ENCODE peak calls at places on chromosomes 4 and X, in four cellular contexts. K is endodermal cell, L is GM10248, M is natural killer cell. J is an unnamed sample.

GRCh38 chr4:156322592-156322991 is 368.9 kb upstream of the CTSO start:
- DNase-seq in K (no peak), M (no peak), L (no peak), J (no peak)

GRCh38 chr4:766152-766515 is 59.8 kb downstream of the CPLX1 start:
- DNase-seq in M (no peak), K (no peak), L (no peak), J (no peak)

GRCh38 chrX:30821116-30821515 is 67.9 kb downstream of the TAB3 start:
- DNase-seq in M (no peak), L (no peak), K (no peak), J (no peak)

GRCh38 chr4:145278341-145279121 is 98.1 kb upstream of the OTUD4 start:
- DNase-seq in K (no peak), M (no peak), L (no peak), J (no peak)

GRCh38 chr4:26023191-26023972 is 109.4 kb downstream of the SMIM20 start:
- DNase-seq in K (no peak), L (no peak), M (no peak), J (no peak)

GRCh38 chr4:123599061-123599919 is 202.7 kb downstream of the SPRY1 start:
- DNase-seq in K (no peak), M (no peak), L (no peak), J (no peak)

GRCh38 chr4:4507923-4508322 is 33.9 kb downstream of the STX18 start:
- DNase-seq in M (no peak), L (no peak), K (no peak), J (no peak)

GRCh38 chrX:19924285-19924684 is 36.9 kb upstream of the SH3KBP1 start:
- DNase-seq in L (no peak), M (no peak), K (no peak), J (no peak)

GRCh38 chrX:154749856-154750255 is 1.0 kb downstream of the GAB3 start:
- DNase-seq in K (no peak), M (no peak), L (no peak), J (no peak)

GRCh38 chrX:123964155-123964554 is 2.6 kb downstream of the STAG2 start:
- DNase-seq in L (no peak), M (no peak), K (no peak), J (no peak)

GRCh38 chrX:123965712-123966111 is 4.2 kb downstream of the STAG2 start:
- DNase-seq in L (no peak), K (no peak), M (no peak), J (no peak)

GRCh38 chrX:123968383-123969050 is 7.0 kb downstream of the STAG2 start:
- DNase-seq in K (no peak), L (no peak), M (no peak), J (no peak)

GRCh38 chrX:123971963-123972362 is 10.5 kb downstream of the STAG2 start:
- DNase-seq in K (no peak), M (no peak), L (no peak), J (no peak)

DNA sequence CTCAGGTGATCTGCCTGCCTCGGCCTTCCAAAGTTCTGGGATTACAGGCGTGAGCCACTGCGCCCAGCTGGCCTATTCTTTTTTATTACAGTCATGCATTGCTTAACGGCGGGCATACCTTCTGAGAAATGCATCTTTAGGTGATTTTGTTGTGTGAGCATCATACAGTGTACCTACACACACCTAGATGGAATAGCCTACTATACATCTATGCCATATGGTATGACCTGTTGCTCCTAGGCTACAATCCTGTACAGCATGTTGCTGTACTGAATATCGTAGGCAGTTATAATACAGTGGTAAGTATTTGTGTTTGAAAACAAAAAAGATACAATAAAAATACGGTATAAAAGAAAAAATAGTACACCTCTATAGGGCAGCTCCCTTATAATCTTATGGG is 6.0 kb downstream of the STAG2 start:
- DNase-seq in K (no peak), M (no peak), L (no peak), J (no peak)
- TF ChIP-seq CTCF in K (no peak), M (no peak), L (no peak), J (no peak)

GRCh38 chrX:5233830-5234229 is 994.8 kb downstream of the NLGN4X start:
- DNase-seq in K (no peak), M (no peak), L (no peak), J (no peak)

GRCh38 chrX:5236096-5236495 is 992.6 kb downstream of the NLGN4X start:
- DNase-seq in M (no peak), L (no peak), K (peak; percentile 59), J (peak; percentile 10)

GRCh38 chrX:5242091-5242790 is 986.4 kb downstream of the NLGN4X start:
- DNase-seq in K (peak; percentile 80), L (no peak), M (no peak), J (no peak)

GRCh38 chrX:5236749-5237148 is 991.9 kb downstream of the NLGN4X start:
- DNase-seq in K (no peak), M (no peak), L (no peak), J (no peak)
- TF ChIP-seq CTCF in K (no peak), M (no peak), L (no peak), J (no peak)

GRCh38 chr4:10734697-10735096 is 50.1 kb upstream of the CLNK start:
- DNase-seq in M (no peak), K (peak; percentile 62), L (no peak), J (no peak)

GRCh38 chr4:10736266-10736665 is 51.7 kb upstream of the CLNK start:
- DNase-seq in L (no peak), K (no peak), M (no peak), J (no peak)

GRCh38 chr4:10737335-10737734 is 52.8 kb upstream of the CLNK start:
- DNase-seq in L (no peak), M (no peak), K (no peak), J (no peak)

GRCh38 chr4:10738826-10739489 is 54.4 kb upstream of the CLNK start:
- DNase-seq in M (no peak), L (no peak), K (peak; percentile 64), J (no peak)

DNA sequence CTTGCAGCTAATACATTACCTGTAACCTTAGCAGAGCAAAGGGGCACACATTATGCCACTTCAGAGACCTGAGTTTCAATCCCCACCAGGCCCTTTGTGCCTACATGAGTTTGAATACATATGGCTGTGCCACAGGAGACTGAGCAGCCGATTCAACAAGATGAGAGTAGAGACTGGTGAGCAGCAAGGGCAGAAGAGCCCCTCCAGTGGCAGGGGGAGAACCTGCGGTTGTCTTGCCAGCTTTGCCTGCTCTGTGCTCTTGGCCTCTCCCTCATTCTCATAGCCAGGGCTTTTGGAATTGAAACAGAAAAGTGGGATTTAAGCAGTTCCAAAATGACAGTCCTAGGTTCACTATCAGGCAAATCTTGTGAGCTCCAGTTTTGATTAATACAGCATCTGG is 52.3 kb upstream of the CLNK start:
- DNase-seq in M (no peak), K (peak; percentile 57), L (no peak), J (no peak)
- TF ChIP-seq CTCF in M (no peak), K (peak; percentile 59), L (no peak), J (no peak)

GRCh38 chrX:132219343-132219768 is at the start of gene RAP2C:
- DNase-seq in L (peak; percentile 66), K (peak; percentile 88), M (peak; percentile 48), J (peak; percentile 65)
- TF ChIP-seq CTCF in L (peak; percentile 56), K (peak; percentile 90), M (peak; percentile 27), J (peak; percentile 80)